ENCODE peak calls at places on chromosome 2, in nine cellular contexts. H is endodermal cell, T is adrenal gland, D is RWPE1, G is A549, E is keratinocyte, J is ovary, M is heart right ventricle, Z is left lung. R is an unnamed sample.

GRCh38 chr2:170106441-170106840 is 71.5 kb upstream of the MYO3B start:
- DNase-seq in H (no peak), J (no peak), Z (no peak), G (no peak), D (no peak), M (no peak), T (no peak), E (no peak), R (no peak)

GRCh38 chr2:18837233-18837632 is 247.9 kb upstream of the NT5C1B start:
- DNase-seq in T (no peak), E (no peak), Z (no peak), H (no peak), G (no peak), M (no peak), D (no peak), J (no peak), R (no peak)

GRCh38 chr2:64934530-64934929 is 54.7 kb upstream of the SLC1A4 start:
- DNase-seq in J (no peak), E (no peak), M (no peak), D (no peak), Z (no peak), H (no peak), G (no peak), T (no peak), R (no peak)

GRCh38 chr2:108145551-108145950 is 94.2 kb upstream of the SULT1C3 start:
- DNase-seq in G (no peak), M (no peak), Z (no peak), J (no peak), T (no peak), E (peak; percentile 11), H (no peak), D (peak; percentile 66), R (no peak)

GRCh38 chr2:10300997-10301945 is 1.4 kb upstream of the HPCAL1 start:
- DNase-seq in J (peak; percentile 35), Z (no peak), E (no peak), H (no peak), M (no peak), T (no peak), D (no peak), G (no peak), R (no peak)

GRCh38 chr2:98936133-98936916 is at the start of gene CRACDL:
- DNase-seq in M (no peak), Z (peak; percentile 82), H (peak; percentile 76), E (no peak), D (peak; percentile 31), T (no peak), G (no peak), J (peak; percentile 43), R (no peak)

GRCh38 chr2:106708189-106708588 is 177.8 kb downstream of the ST6GAL2 start:
- DNase-seq in Z (no peak), J (no peak), G (no peak), E (no peak), H (no peak), T (no peak), D (no peak), M (no peak), R (no peak)

GRCh38 chr2:131030478-131030971 is 62.7 kb downstream of the FAM168B start:
- DNase-seq in M (no peak), H (no peak), J (no peak), G (no peak), E (no peak), D (no peak), Z (no peak), T (peak; percentile 73), R (no peak)

GRCh38 chr2:4219571-4219970 is 516.2 kb downstream of the DCDC2C start:
- DNase-seq in H (no peak), Z (no peak), E (no peak), M (no peak), J (no peak), G (no peak), D (no peak), T (no peak), R (no peak)

GRCh38 chr2:4221845-4222244 is 518.5 kb downstream of the DCDC2C start:
- DNase-seq in H (no peak), D (no peak), J (no peak), M (no peak), E (no peak), Z (no peak), G (no peak), T (no peak), R (no peak)

GRCh38 chr2:4221434-4221833 is 518.1 kb downstream of the DCDC2C start:
- DNase-seq in D (no peak), J (no peak), T (no peak), E (no peak), G (no peak), H (no peak), Z (no peak), M (no peak), R (no peak)

GRCh38 chr2:4217737-4218136 is 514.4 kb downstream of the DCDC2C start:
- DNase-seq in T (no peak), G (no peak), Z (no peak), D (no peak), H (no peak), M (no peak), J (no peak), E (no peak), R (no peak)

DNA sequence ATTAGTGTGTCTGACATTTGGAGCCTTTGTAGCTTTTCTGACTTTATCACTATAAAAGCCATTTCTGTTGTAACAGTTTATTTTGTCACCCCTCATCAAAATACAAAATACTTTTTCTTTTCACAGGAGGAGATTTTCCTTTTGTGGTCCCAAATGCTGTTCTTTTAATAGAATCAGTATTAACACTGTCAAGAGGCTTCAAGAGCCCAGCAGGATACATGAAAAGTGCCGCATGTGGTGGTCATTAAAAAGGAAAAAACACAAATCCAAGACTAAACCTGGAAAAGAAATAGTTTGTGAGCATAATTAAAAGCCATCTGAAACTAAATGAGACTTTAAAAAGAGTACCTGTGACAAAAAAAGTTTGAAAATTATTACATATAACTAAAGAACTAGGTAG is 515.7 kb downstream of the DCDC2C start:
- DNase-seq in J (no peak), H (no peak), T (no peak), E (no peak), Z (no peak), G (no peak), M (no peak), D (no peak), R (no peak)
- H3K27ac ChIP-seq in J (no peak overlapping the region), H (peak overlapping the region; percentile 45), T (no peak overlapping the region), E (no peak overlapping the region), Z (no peak overlapping the region), G (no peak overlapping the region), M (no peak overlapping the region), D (no peak overlapping the region), R (no peak overlapping the region)

GRCh38 chr2:235002198-235003095 is 50.6 kb downstream of the SH3BP4 start:
- DNase-seq in E (no peak), M (no peak), T (peak; percentile 78), J (no peak), D (no peak), Z (no peak), H (no peak), G (no peak), R (no peak)

GRCh38 chr2:235005023-235005422 is 53.2 kb downstream of the SH3BP4 start:
- DNase-seq in Z (peak; percentile 41), H (no peak), M (no peak), J (no peak), E (no peak), G (no peak), T (no peak), D (no peak), R (no peak)

GRCh38 chr2:235001237-235002133 is 49.7 kb downstream of the SH3BP4 start:
- DNase-seq in D (no peak), H (peak; percentile 60), E (no peak), J (no peak), Z (peak; percentile 45), M (no peak), T (no peak), G (no peak), R (no peak)

GRCh38 chr2:235004289-235004903 is 52.6 kb downstream of the SH3BP4 start:
- DNase-seq in M (no peak), D (no peak), J (no peak), Z (no peak), H (no peak), E (no peak), G (no peak), T (no peak), R (no peak)

DNA sequence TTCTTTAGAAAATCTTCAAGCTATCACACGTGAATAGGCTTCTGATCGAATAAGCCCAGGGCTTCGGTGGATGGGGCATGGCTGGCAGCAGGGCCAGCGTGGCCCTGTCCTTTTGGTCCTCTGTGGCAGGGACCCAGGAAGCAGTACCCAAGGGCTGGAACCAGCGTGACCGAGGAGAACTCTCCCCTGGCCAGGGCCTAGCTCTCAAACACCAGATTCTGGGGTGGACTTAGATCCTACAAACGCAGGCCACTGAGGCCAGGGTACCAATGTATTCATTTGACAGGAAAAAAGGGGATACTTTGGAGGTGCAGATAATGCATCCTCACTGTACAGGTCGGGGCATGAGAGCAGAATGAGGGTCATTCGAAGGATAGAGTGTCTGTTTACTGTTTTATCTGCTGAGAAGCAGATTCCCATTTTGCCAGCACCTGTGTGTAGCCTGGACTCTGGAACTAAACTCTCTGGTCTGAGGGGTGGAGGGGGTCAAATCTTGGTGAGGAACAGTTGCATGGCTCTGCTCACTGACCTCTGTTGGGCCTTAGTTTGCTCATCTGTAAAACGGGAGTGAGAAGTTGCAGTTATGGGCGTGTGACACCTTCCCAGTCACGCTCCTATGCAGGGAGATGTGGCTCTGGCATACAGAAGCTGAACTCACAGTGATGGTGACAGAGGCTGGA is 51.4 kb downstream of the SH3BP4 start:
- DNase-seq in M (no peak), J (no peak), Z (peak; percentile 36), T (no peak), H (no peak), E (no peak), D (no peak), G (no peak), R (no peak)
- H3K27ac ChIP-seq in M (no peak overlapping the region), J (no peak overlapping the region), Z (no peak overlapping the region), T (no peak overlapping the region), H (no peak overlapping the region), E (no peak overlapping the region), D (peak overlapping the region; percentile 43), G (peak overlapping the region; percentile 85), R (no peak overlapping the region)

GRCh38 chr2:111157071-111157661 is 36.5 kb downstream of the BCL2L11 start:
- DNase-seq in T (no peak), E (no peak), J (no peak), M (no peak), D (no peak), Z (no peak), H (no peak), G (no peak), R (no peak)
- H3K27ac ChIP-seq in T (no peak overlapping the region), E (no peak overlapping the region), J (no peak overlapping the region), M (no peak overlapping the region), D (no peak overlapping the region), Z (no peak overlapping the region), H (no peak overlapping the region), G (no peak overlapping the region), R (no peak overlapping the region)

GRCh38 chr2:86617738-86618137 is 5.9 kb downstream of the RNF103 start:
- DNase-seq in M (no peak), G (no peak), J (no peak), E (no peak), T (no peak), D (no peak), Z (no peak), H (no peak), R (no peak)

GRCh38 chr2:86613515-86613914 is 10.2 kb downstream of the RNF103 start:
- DNase-seq in G (no peak), J (no peak), Z (no peak), E (no peak), T (no peak), M (no peak), D (no peak), H (no peak), R (no peak)

GRCh38 chr2:86617153-86617552 is 6.5 kb downstream of the RNF103 start:
- DNase-seq in M (no peak), E (no peak), H (no peak), J (no peak), G (no peak), Z (no peak), T (no peak), D (no peak), R (no peak)

GRCh38 chr2:86615596-86615995 is 8.1 kb downstream of the RNF103 start:
- DNase-seq in G (no peak), H (no peak), E (no peak), Z (no peak), J (no peak), T (no peak), M (no peak), D (no peak), R (no peak)

GRCh38 chr2:86616502-86616901 is 7.2 kb downstream of the RNF103 start:
- DNase-seq in Z (no peak), E (no peak), D (no peak), J (no peak), G (no peak), H (no peak), M (no peak), T (no peak), R (no peak)
- H3K27ac ChIP-seq in Z (no peak overlapping the region), E (no peak overlapping the region), D (no peak overlapping the region), J (no peak overlapping the region), G (no peak overlapping the region), H (no peak overlapping the region), M (no peak overlapping the region), T (no peak overlapping the region), R (no peak overlapping the region)